ENCODE peak calls at places on chromosomes 11 and 22, in seven cellular contexts. P is H1; N is activated naive CD4-positive, alpha-beta T cell treated with anti-CD3 and anti-CD28 coated beads for 36 hours; E is stimulated activated CD8-positive, alpha-beta memory T cell treated with anti-CD3 and anti-CD28 coated beads, Interleukin-15, amount 100 ng/mL, for 1 hour; M is fibroblast of the conjunctiva; K is cardiac septum; B is uterus. G is an unnamed sample.

GRCh38 chr11:44145011-44145777 is 49.7 kb downstream of the EXT2 start:
- DNase-seq in E (no peak), M (peak), N (no peak), P (no peak), B (no peak), K (no peak), G (no peak)

GRCh38 chr22:22533417-22533816 is 13.3 kb upstream of the ZNF280A start:
- DNase-seq in N (no peak), B (no peak), M (no peak), E (no peak), P (no peak), K (no peak), G (no peak)

GRCh38 chr11:3109921-3110706 is 52.9 kb upstream of the CARS1 start:
- DNase-seq in N (peak), P (peak), E (no peak), M (no peak), K (peak), B (peak), G (peak)

GRCh38 chr11:31812392-31813241 is 1.5 kb upstream of the PAX6 start:
- DNase-seq in P (peak), B (no peak), K (no peak), E (no peak), M (no peak), N (peak), G (no peak)

GRCh38 chr11:2302844-2303626 is 1.2 kb downstream of the TSPAN32 start:
- DNase-seq in B (no peak), N (no peak), K (peak), E (no peak), P (no peak), M (no peak), G (no peak)

GRCh38 chr22:29043906-29044575 is 17.6 kb downstream of the C22orf31 start:
- DNase-seq in P (no peak), B (no peak), M (no peak), K (no peak), N (no peak), E (no peak), G (no peak)

GRCh38 chr11:22711212-22711770 is 44.9 kb downstream of the GAS2 start:
- DNase-seq in P (no peak), E (no peak), N (no peak), M (no peak), B (no peak), K (no peak), G (no peak)

GRCh38 chr11:30489076-30489475 is 97.1 kb downstream of the MPPED2 start:
- DNase-seq in E (no peak), P (no peak), K (no peak), N (no peak), M (no peak), B (no peak), G (no peak)

GRCh38 chr11:104003491-104003890 is 32.9 kb upstream of the DDI1 start:
- DNase-seq in M (no peak), B (no peak), E (no peak), P (no peak), N (no peak), K (no peak), G (no peak)

GRCh38 chr11:86625544-86625943 is 46.9 kb downstream of the ME3 start:
- DNase-seq in K (no peak), M (no peak), B (no peak), N (no peak), E (no peak), P (no peak), G (no peak)

GRCh38 chr22:36258750-36259619 is 6.1 kb downstream of the APOL1 start:
- DNase-seq in P (peak), K (no peak), E (no peak), N (peak), B (peak), M (peak), G (no peak)

GRCh38 chr11:101003468-101003867 is 126.1 kb downstream of the PGR start:
- DNase-seq in B (no peak), K (no peak), N (no peak), P (no peak), M (no peak), E (no peak), G (no peak)

GRCh38 chr11:61507962-61508824 is at the start of gene LRRC10B:
- DNase-seq in E (no peak), P (peak), B (no peak), K (no peak), N (peak), M (no peak), G (no peak)

GRCh38 chr11:46918087-46918751 is at the start of gene LRP4:
- DNase-seq in K (no peak), B (peak), M (no peak), E (no peak), P (peak), N (peak), G (no peak)

GRCh38 chr22:46802608-46803027 is 40.2 kb downstream of the TBC1D22A start:
- DNase-seq in N (no peak), P (no peak), K (no peak), B (no peak), M (no peak), E (no peak), G (no peak)

GRCh38 chr11:110832080-110832479 is 119.8 kb upstream of the ARHGAP20 start:
- DNase-seq in K (no peak), M (no peak), B (no peak), N (no peak), P (no peak), E (no peak), G (no peak)

GRCh38 chr11:102807921-102808320 is 10.0 kb upstream of the MMP1 start:
- DNase-seq in P (peak), M (peak), B (no peak), K (no peak), E (no peak), N (peak), G (no peak)

GRCh38 chr11:120224872-120225371 is 14.1 kb downstream of the OAF start:
- DNase-seq in B (no peak), M (no peak), P (no peak), K (no peak), N (no peak), E (no peak), G (no peak)

GRCh38 chr11:100647861-100648260 is 39.2 kb upstream of the ARHGAP42 start:
- DNase-seq in B (no peak), M (no peak), N (no peak), E (no peak), P (no peak), K (no peak), G (no peak)

GRCh38 chr11:118059231-118059940 is 17.5 kb upstream of the TMPRSS4 start:
- DNase-seq in M (no peak), E (no peak), B (no peak), K (peak), P (no peak), N (no peak), G (no peak)

GRCh38 chr11:111932605-111932938 is 4.6 kb upstream of the DIXDC1 start:
- DNase-seq in E (no peak), M (no peak), K (no peak), P (no peak), B (no peak), N (no peak), G (no peak)

GRCh38 chr11:114366331-114367243 is 33.7 kb downstream of the C11orf71 start:
- DNase-seq in B (no peak), P (no peak), M (peak), E (no peak), N (no peak), K (no peak), G (no peak)

G was measured in gastrocnemius medialis.